ENCODE peak calls at places on chromosomes 4 and X, in ten cellular contexts. K is NAMALWA; V is aorta; P is C1 segment of cervical spinal cord; S is posterior cingulate gyrus; M is T-cell; X is T-helper 2 cell; N is HEK293T; C is stimulated activated CD4-positive, alpha-beta T cell treated with anti-CD3 and anti-CD28 coated beads, Interleukin-2, amount 100 ng/mL, for 48 hours; H is H4. J is an unnamed sample.

GRCh38 chrX:12497832-12498591 is 293.2 kb upstream of the PRPS2 start:
- DNase-seq in K (peak; percentile 44), V (no peak), P (no peak), S (no peak), M (no peak), X (peak; percentile 0), N (peak; percentile 47), C (no peak), H (no peak), J (peak; percentile 59)

GRCh38 chr4:68182382-68182820 is 52.7 kb upstream of the TMPRSS11F start:
- DNase-seq in K (no peak), V (no peak), P (no peak), S (no peak), M (no peak), X (no peak), N (no peak), C (no peak), H (no peak), J (no peak)

GRCh38 chr4:184428787-184429186 is 45.6 kb downstream of the IRF2 start:
- DNase-seq in K (no peak), V (no peak), P (no peak), S (no peak), M (no peak), X (no peak), N (no peak), C (no peak), H (no peak), J (no peak)

GRCh38 chrX:6228720-6229119 is at the start of gene NLGN4X:
- DNase-seq in K (no peak), V (no peak), P (no peak), S (peak; percentile 33), M (no peak), X (no peak), N (no peak), C (no peak), H (no peak), J (no peak)

GRCh38 chr4:13640149-13640671 is 12.7 kb upstream of the BOD1L1 start:
- DNase-seq in K (no peak), V (no peak), P (no peak), S (no peak), M (no peak), X (no peak), N (peak; percentile 23), C (no peak), H (peak; percentile 87), J (no peak)

GRCh38 chr4:8909548-8909947 is 37.9 kb upstream of the HMX1 start:
- DNase-seq in K (no peak), V (no peak), P (no peak), S (no peak), M (no peak), X (no peak), N (no peak), C (no peak), H (peak; percentile 62), J (no peak)

GRCh38 chrX:9912341-9912740 is 54.8 kb upstream of the CLDN34 start:
- DNase-seq in K (no peak), V (no peak), P (no peak), S (peak; percentile 10), M (no peak), X (no peak), N (no peak), C (no peak), H (no peak), J (no peak)

GRCh38 chr4:149987330-149987751 is 90.9 kb upstream of the DCLK2 start:
- DNase-seq in K (no peak), V (no peak), P (no peak), S (no peak), M (no peak), X (no peak), N (no peak), C (no peak), H (peak; percentile 51), J (no peak)

GRCh38 chr4:149574973-149575372 is 240.7 kb downstream of the IQCM start:
- DNase-seq in K (no peak), V (no peak), P (no peak), S (no peak), M (no peak), X (no peak), N (no peak), C (no peak), H (no peak), J (no peak)